ENCODE peak calls at places on chromosomes 4 and X, in six cellular contexts. T is GM23338, B is K562, E is HCT116, F is HepG2, N is GM12878. G is an unnamed sample.

GRCh38 chrX:154436290-154436596 is 711 bp upstream of the GDI1 start:
- DNase-seq in T (no peak), B (no peak), E (no peak), F (no peak), N (no peak), G (no peak)

GRCh38 chr4:17142232-17142711 is 243.8 kb upstream of the LDB2 start:
- DNase-seq in T (no peak), B (no peak), E (no peak), F (no peak), N (no peak), G (no peak)

GRCh38 chr4:181807771-181808170 is 435.4 kb upstream of the TENM3 start:
- DNase-seq in T (no peak), B (no peak), E (no peak), F (no peak), N (no peak), G (no peak)

GRCh38 chr4:212438-213174 is 88.3 kb downstream of the ZNF718 start:
- DNase-seq in T (peak; percentile 98), B (peak; percentile 27), E (no peak), F (no peak), N (no peak), G (no peak)

GRCh38 chr4:121736735-121737351 is 28.1 kb downstream of the SMIM43 start:
- DNase-seq in T (peak; percentile 76), B (peak; percentile 45), E (peak; percentile 54), F (peak; percentile 61), N (no peak), G (peak; percentile 47)

GRCh38 chr4:183289688-183290087 is 30.4 kb downstream of the CLDN22 start:
- DNase-seq in T (peak; percentile 49), B (peak; percentile 71), E (no peak), F (no peak), N (no peak), G (no peak)

GRCh38 chrX:42392846-42393245 is 385.1 kb downstream of the PPP1R2C start:
- DNase-seq in T (no peak), B (no peak), E (no peak), F (no peak), N (no peak), G (no peak)

GRCh38 chr4:17400696-17401095 is 111.2 kb downstream of the QDPR start:
- DNase-seq in T (no peak), B (no peak), E (no peak), F (no peak), N (no peak), G (no peak)

GRCh38 chr4:38173935-38174334 is 213.7 kb downstream of the PTTG2 start:
- DNase-seq in T (no peak), B (no peak), E (no peak), F (no peak), N (no peak), G (no peak)

GRCh38 chr4:69984030-69984443 is 11.7 kb upstream of the STATH start:
- DNase-seq in T (peak; percentile 8), B (no peak), E (no peak), F (peak; percentile 79), N (no peak), G (no peak)

GRCh38 chr4:84503495-84504437 is 4.7 kb upstream of the NKX6-1 start:
- DNase-seq in T (peak; percentile 91), B (peak; percentile 61), E (peak; percentile 62), F (peak; percentile 46), N (no peak), G (peak; percentile 86)

GRCh38 chr4:38866973-38867477 is 581 bp upstream of the FAM114A1 start:
- DNase-seq in T (no peak), B (no peak), E (no peak), F (no peak), N (no peak), G (no peak)

GRCh38 chr4:53695540-53696463 is 104.5 kb upstream of the LNX1 start:
- DNase-seq in T (no peak), B (no peak), E (no peak), F (no peak), N (peak; percentile 53), G (no peak)

GRCh38 chr4:139603576-139604387 is 47.8 kb upstream of the SETD7 start:
- DNase-seq in T (peak; percentile 88), B (peak; percentile 50), E (peak; percentile 49), F (peak; percentile 67), N (peak; percentile 8), G (no peak)

GRCh38 chr4:127997534-127998388 is 32.6 kb downstream of the ABHD18 start:
- DNase-seq in T (peak; percentile 61), B (no peak), E (no peak), F (no peak), N (peak; percentile 44), G (no peak)

GRCh38 chr4:17189322-17189721 is 290.9 kb upstream of the LDB2 start:
- DNase-seq in T (no peak), B (no peak), E (no peak), F (no peak), N (no peak), G (no peak)

GRCh38 chr4:91447168-91447567 is 856.6 kb upstream of the GRID2 start:
- DNase-seq in T (no peak), B (no peak), E (no peak), F (no peak), N (no peak), G (no peak)

GRCh38 chr4:173534439-173534838 is 4.4 kb upstream of the HAND2 start:
- DNase-seq in T (peak; percentile 25), B (no peak), E (no peak), F (no peak), N (no peak), G (no peak)

GRCh38 chr4:173535932-173536331 is 5.9 kb upstream of the HAND2 start:
- DNase-seq in T (no peak), B (no peak), E (no peak), F (no peak), N (no peak), G (no peak)

GRCh38 chr4:173532725-173533511 is 2.9 kb upstream of the HAND2 start:
- DNase-seq in T (peak; percentile 4), B (no peak), E (no peak), F (no peak), N (no peak), G (no peak)

GRCh38 chr4:173536808-173537429 is 6.9 kb upstream of the HAND2 start:
- DNase-seq in T (peak; percentile 95), B (no peak), E (peak; percentile 16), F (peak; percentile 7), N (no peak), G (no peak)

GRCh38 chr4:173535165-173535737 is 5.2 kb upstream of the HAND2 start:
- DNase-seq in T (no peak), B (no peak), E (no peak), F (no peak), N (no peak), G (no peak)
- TF ChIP-seq EZH2 in T (peak; percentile 62), B (no peak), E (no peak), F (no peak), N (no peak), G (no peak)

GRCh38 chr4:11428161-11428700 is 463 bp downstream of the HS3ST1 start:
- DNase-seq in T (peak; percentile 47), B (no peak), E (no peak), F (no peak), N (no peak), G (no peak)
- H3K4me3 ChIP-seq in T (peak overlapping the region; percentile 78), B (no peak overlapping the region), E (peak overlapping the region; percentile 94), F (no peak overlapping the region), N (peak overlapping the region; percentile 75), G (no peak overlapping the region)

DNA sequence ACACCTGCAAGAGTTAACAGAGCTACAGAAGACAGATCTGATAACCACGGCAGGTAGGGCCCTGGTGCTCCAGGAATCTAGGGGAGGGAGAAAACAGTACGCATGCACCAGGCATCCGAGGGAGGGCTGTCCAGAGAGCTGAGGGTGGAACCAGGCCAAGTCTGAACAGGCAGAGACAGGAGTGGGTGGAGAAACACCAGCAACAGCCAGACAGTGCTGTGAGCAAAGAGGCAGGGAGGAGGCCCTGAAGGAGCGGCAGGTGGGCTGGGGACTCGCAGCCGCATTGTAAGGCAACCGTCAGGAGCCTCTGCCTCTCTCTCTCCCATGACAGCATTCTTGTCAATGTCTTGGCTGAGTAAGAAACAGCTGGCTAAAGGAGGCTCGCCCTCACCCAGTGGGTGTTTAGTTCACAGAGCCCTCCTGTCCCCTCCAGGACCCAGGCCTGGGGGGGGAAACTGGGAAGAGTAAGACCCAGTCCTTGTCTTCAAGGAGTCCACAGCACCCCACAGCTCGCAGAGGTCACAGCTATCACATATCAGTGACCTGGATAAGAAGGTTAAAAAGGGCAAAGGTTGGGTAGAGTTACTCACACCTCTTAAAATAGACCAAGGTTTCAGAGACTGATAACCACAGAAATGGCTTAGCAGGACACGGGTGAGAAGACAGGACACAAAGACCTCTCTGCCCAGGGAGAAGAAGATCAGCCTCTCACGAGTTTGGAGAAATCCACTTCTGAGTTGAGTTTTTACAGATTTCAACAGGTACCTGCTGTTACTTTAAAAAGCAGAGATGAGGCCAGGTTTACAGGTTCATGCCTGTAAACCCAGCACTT is 10.5 kb downstream of the ACSL1 start:
- DNase-seq in T (no peak), B (peak; percentile 44), E (peak; percentile 60), F (peak; percentile 74), N (peak; percentile 89), G (no peak)
- TF ChIP-seq POLR2AphosphoS5 in T (no peak), B (no peak), E (no peak), F (no peak), N (peak; percentile 49), G (no peak)

GRCh38 chr4:1578301-1578781 is 105.8 kb downstream of the FAM53A start:
- DNase-seq in T (peak; percentile 72), B (no peak), E (no peak), F (no peak), N (no peak), G (no peak)

GRCh38 chr4:1578968-1579833 is 104.9 kb downstream of the FAM53A start:
- DNase-seq in T (peak; percentile 68), B (peak; percentile 81), E (peak; percentile 65), F (no peak), N (no peak), G (no peak)

GRCh38 chr4:1576200-1576960 is 107.7 kb downstream of the FAM53A start:
- DNase-seq in T (no peak), B (no peak), E (no peak), F (no peak), N (no peak), G (no peak)

GRCh38 chr4:1576961-1577814 is 106.9 kb downstream of the FAM53A start:
- DNase-seq in T (no peak), B (no peak), E (no peak), F (no peak), N (no peak), G (no peak)

GRCh38 chr4:1577818-1578217 is 106.3 kb downstream of the FAM53A start:
- DNase-seq in T (no peak), B (no peak), E (no peak), F (no peak), N (no peak), G (no peak)
- TF ChIP-seq EZH2 in T (no peak), B (no peak), E (no peak), F (no peak), N (no peak), G (no peak)

GRCh38 chr4:119623025-119623424 is 5.6 kb downstream of the PDE5A start:
- DNase-seq in T (no peak), B (no peak), E (no peak), F (no peak), N (no peak), G (no peak)
- H3K4me3 ChIP-seq in T (no peak overlapping the region), B (no peak overlapping the region), E (no peak overlapping the region), F (no peak overlapping the region), N (no peak overlapping the region), G (no peak overlapping the region)

GRCh38 chr4:175394213-175394612 is 417.9 kb downstream of the GPM6A start:
- DNase-seq in T (no peak), B (no peak), E (no peak), F (no peak), N (no peak), G (no peak)
- TF ChIP-seq POLR2AphosphoS5 in T (no peak), B (no peak), E (no peak), F (no peak), N (no peak), G (no peak)

G was measured in SK-N-MC.